ENCODE peak calls at places on chromosomes 1 and 21, in seven cellular contexts. One of them, this sample, is unnamed.

GRCh38 chr1:41315482-41315823 is 45.8 kb upstream of the FOXO6 start:
- DNase-seq in NAMALWA: no peak
- DNase-seq in SW480: no peak
- DNase-seq in activated T-helper 1 cell treated with Interleukin-2 at 50 U/mL for 16 hours: no peak
- DNase-seq in T-helper 2 cell: no peak
- DNase-seq in stimulated activated CD4-positive, alpha-beta T cell treated with anti-CD3 and anti-CD28 coated beads, TNF-alpha, amount 100 ng/mL, for 24 hours: no peak
- DNase-seq in Daoy: no peak
- DNase-seq in this sample: no peak

GRCh38 chr21:44533121-44533890 is 6.7 kb downstream of the KRTAP10-1 start:
- DNase-seq in activated T-helper 1 cell treated with Interleukin-2 at 50 U/mL for 16 hours: no peak
- DNase-seq in stimulated activated CD4-positive, alpha-beta T cell treated with anti-CD3 and anti-CD28 coated beads, TNF-alpha, amount 100 ng/mL, for 24 hours: no peak
- DNase-seq in Daoy: no peak
- DNase-seq in T-helper 2 cell: no peak
- DNase-seq in NAMALWA: no peak
- DNase-seq in SW480: no peak
- DNase-seq in this sample: no peak

GRCh38 chr1:202711949-202712635 is 1.8 kb upstream of the SYT2 start:
- DNase-seq in T-helper 2 cell: no peak
- DNase-seq in stimulated activated CD4-positive, alpha-beta T cell treated with anti-CD3 and anti-CD28 coated beads, TNF-alpha, amount 100 ng/mL, for 24 hours: no peak
- DNase-seq in NAMALWA: no peak
- DNase-seq in Daoy: no peak
- DNase-seq in SW480: no peak
- DNase-seq in activated T-helper 1 cell treated with Interleukin-2 at 50 U/mL for 16 hours: no peak
- DNase-seq in this sample: no peak

GRCh38 chr1:235873045-235873444 is 6.3 kb upstream of the LYST start:
- DNase-seq in SW480: no peak
- DNase-seq in NAMALWA: no peak
- DNase-seq in stimulated activated CD4-positive, alpha-beta T cell treated with anti-CD3 and anti-CD28 coated beads, TNF-alpha, amount 100 ng/mL, for 24 hours: no peak
- DNase-seq in activated T-helper 1 cell treated with Interleukin-2 at 50 U/mL for 16 hours: no peak
- DNase-seq in T-helper 2 cell: peak; percentile 56
- DNase-seq in Daoy: no peak
- DNase-seq in this sample: no peak

GRCh38 chr1:231674575-231674974 is 48.0 kb downstream of the DISC1 start:
- DNase-seq in Daoy: no peak
- DNase-seq in T-helper 2 cell: no peak
- DNase-seq in activated T-helper 1 cell treated with Interleukin-2 at 50 U/mL for 16 hours: no peak
- DNase-seq in stimulated activated CD4-positive, alpha-beta T cell treated with anti-CD3 and anti-CD28 coated beads, TNF-alpha, amount 100 ng/mL, for 24 hours: no peak
- DNase-seq in NAMALWA: no peak
- DNase-seq in SW480: no peak
- DNase-seq in this sample: no peak

GRCh38 chr1:173064011-173064410 is 13.3 kb upstream of the TNFSF18 start:
- DNase-seq in stimulated activated CD4-positive, alpha-beta T cell treated with anti-CD3 and anti-CD28 coated beads, TNF-alpha, amount 100 ng/mL, for 24 hours: no peak
- DNase-seq in Daoy: no peak
- DNase-seq in T-helper 2 cell: no peak
- DNase-seq in activated T-helper 1 cell treated with Interleukin-2 at 50 U/mL for 16 hours: no peak
- DNase-seq in NAMALWA: no peak
- DNase-seq in SW480: no peak
- DNase-seq in this sample: no peak

GRCh38 chr1:162755306-162755705 is 35.2 kb upstream of the HSD17B7 start:
- DNase-seq in SW480: no peak
- DNase-seq in Daoy: peak; percentile 19
- DNase-seq in T-helper 2 cell: no peak
- DNase-seq in activated T-helper 1 cell treated with Interleukin-2 at 50 U/mL for 16 hours: no peak
- DNase-seq in NAMALWA: no peak
- DNase-seq in stimulated activated CD4-positive, alpha-beta T cell treated with anti-CD3 and anti-CD28 coated beads, TNF-alpha, amount 100 ng/mL, for 24 hours: no peak
- DNase-seq in this sample: no peak

GRCh38 chr1:44660176-44660575 is 14.1 kb downstream of the TMEM53 start:
- DNase-seq in Daoy: no peak
- DNase-seq in SW480: no peak
- DNase-seq in T-helper 2 cell: no peak
- DNase-seq in activated T-helper 1 cell treated with Interleukin-2 at 50 U/mL for 16 hours: no peak
- DNase-seq in NAMALWA: no peak
- DNase-seq in stimulated activated CD4-positive, alpha-beta T cell treated with anti-CD3 and anti-CD28 coated beads, TNF-alpha, amount 100 ng/mL, for 24 hours: no peak
- DNase-seq in this sample: peak; percentile 41

GRCh38 chr1:39653546-39654031 is 14.1 kb upstream of the HEYL start:
- DNase-seq in activated T-helper 1 cell treated with Interleukin-2 at 50 U/mL for 16 hours: peak; percentile 53
- DNase-seq in SW480: peak; percentile 72
- DNase-seq in Daoy: peak; percentile 76
- DNase-seq in stimulated activated CD4-positive, alpha-beta T cell treated with anti-CD3 and anti-CD28 coated beads, TNF-alpha, amount 100 ng/mL, for 24 hours: peak; percentile 58
- DNase-seq in T-helper 2 cell: peak; percentile 42
- DNase-seq in NAMALWA: peak; percentile 86
- DNase-seq in this sample: peak; percentile 63

GRCh38 chr1:230272557-230272956 is 153.6 kb downstream of the PGBD5 start:
- DNase-seq in SW480: no peak
- DNase-seq in T-helper 2 cell: no peak
- DNase-seq in stimulated activated CD4-positive, alpha-beta T cell treated with anti-CD3 and anti-CD28 coated beads, TNF-alpha, amount 100 ng/mL, for 24 hours: no peak
- DNase-seq in activated T-helper 1 cell treated with Interleukin-2 at 50 U/mL for 16 hours: no peak
- DNase-seq in NAMALWA: no peak
- DNase-seq in Daoy: no peak
- DNase-seq in this sample: no peak

GRCh38 chr1:80367058-80367457 is 1360.5 kb upstream of the ADGRL4 start:
- DNase-seq in NAMALWA: no peak
- DNase-seq in SW480: no peak
- DNase-seq in T-helper 2 cell: no peak
- DNase-seq in stimulated activated CD4-positive, alpha-beta T cell treated with anti-CD3 and anti-CD28 coated beads, TNF-alpha, amount 100 ng/mL, for 24 hours: no peak
- DNase-seq in Daoy: no peak
- DNase-seq in activated T-helper 1 cell treated with Interleukin-2 at 50 U/mL for 16 hours: no peak
- DNase-seq in this sample: no peak

GRCh38 chr1:192311281-192311680 is 5.5 kb upstream of the RGS21 start:
- DNase-seq in Daoy: no peak
- DNase-seq in activated T-helper 1 cell treated with Interleukin-2 at 50 U/mL for 16 hours: no peak
- DNase-seq in stimulated activated CD4-positive, alpha-beta T cell treated with anti-CD3 and anti-CD28 coated beads, TNF-alpha, amount 100 ng/mL, for 24 hours: no peak
- DNase-seq in T-helper 2 cell: no peak
- DNase-seq in SW480: no peak
- DNase-seq in NAMALWA: peak; percentile 32
- DNase-seq in this sample: no peak

GRCh38 chr1:15386128-15386824 is 23.4 kb upstream of the EFHD2 start:
- DNase-seq in Daoy: no peak
- DNase-seq in activated T-helper 1 cell treated with Interleukin-2 at 50 U/mL for 16 hours: no peak
- DNase-seq in T-helper 2 cell: no peak
- DNase-seq in SW480: no peak
- DNase-seq in stimulated activated CD4-positive, alpha-beta T cell treated with anti-CD3 and anti-CD28 coated beads, TNF-alpha, amount 100 ng/mL, for 24 hours: no peak
- DNase-seq in NAMALWA: no peak
- DNase-seq in this sample: no peak

GRCh38 chr1:59214764-59215208 is 82.1 kb upstream of the FGGY start:
- DNase-seq in activated T-helper 1 cell treated with Interleukin-2 at 50 U/mL for 16 hours: no peak
- DNase-seq in Daoy: peak; percentile 68
- DNase-seq in T-helper 2 cell: no peak
- DNase-seq in SW480: peak; percentile 11
- DNase-seq in NAMALWA: no peak
- DNase-seq in stimulated activated CD4-positive, alpha-beta T cell treated with anti-CD3 and anti-CD28 coated beads, TNF-alpha, amount 100 ng/mL, for 24 hours: no peak
- DNase-seq in this sample: no peak

GRCh38 chr1:89905391-89906058 is 84.7 kb downstream of the LRRC8D start:
- DNase-seq in Daoy: no peak
- DNase-seq in activated T-helper 1 cell treated with Interleukin-2 at 50 U/mL for 16 hours: no peak
- DNase-seq in NAMALWA: no peak
- DNase-seq in SW480: no peak
- DNase-seq in T-helper 2 cell: no peak
- DNase-seq in stimulated activated CD4-positive, alpha-beta T cell treated with anti-CD3 and anti-CD28 coated beads, TNF-alpha, amount 100 ng/mL, for 24 hours: no peak
- DNase-seq in this sample: no peak

GRCh38 chr1:226223786-226224244 is 351 bp downstream of the MIXL1 start:
- DNase-seq in Daoy: peak; percentile 17
- DNase-seq in activated T-helper 1 cell treated with Interleukin-2 at 50 U/mL for 16 hours: no peak
- DNase-seq in NAMALWA: peak; percentile 43
- DNase-seq in stimulated activated CD4-positive, alpha-beta T cell treated with anti-CD3 and anti-CD28 coated beads, TNF-alpha, amount 100 ng/mL, for 24 hours: no peak
- DNase-seq in T-helper 2 cell: no peak
- DNase-seq in SW480: peak; percentile 30
- DNase-seq in this sample: peak; percentile 55

GRCh38 chr21:36994501-36995189 is 11.9 kb upstream of the RIPPLY3 start:
- DNase-seq in stimulated activated CD4-positive, alpha-beta T cell treated with anti-CD3 and anti-CD28 coated beads, TNF-alpha, amount 100 ng/mL, for 24 hours: no peak
- DNase-seq in Daoy: no peak
- DNase-seq in NAMALWA: no peak
- DNase-seq in T-helper 2 cell: peak; percentile 21
- DNase-seq in SW480: no peak
- DNase-seq in activated T-helper 1 cell treated with Interleukin-2 at 50 U/mL for 16 hours: no peak
- DNase-seq in this sample: peak; percentile 18

GRCh38 chr1:47478090-47478489 is 40.2 kb downstream of the FOXD2 start:
- DNase-seq in T-helper 2 cell: no peak
- DNase-seq in activated T-helper 1 cell treated with Interleukin-2 at 50 U/mL for 16 hours: no peak
- DNase-seq in SW480: peak; percentile 5
- DNase-seq in Daoy: no peak
- DNase-seq in NAMALWA: no peak
- DNase-seq in stimulated activated CD4-positive, alpha-beta T cell treated with anti-CD3 and anti-CD28 coated beads, TNF-alpha, amount 100 ng/mL, for 24 hours: no peak
- DNase-seq in this sample: peak; percentile 49

GRCh38 chr1:228368801-228369607 is 37.6 kb downstream of the TRIM11 start:
- DNase-seq in T-helper 2 cell: no peak
- DNase-seq in SW480: no peak
- DNase-seq in activated T-helper 1 cell treated with Interleukin-2 at 50 U/mL for 16 hours: no peak
- DNase-seq in stimulated activated CD4-positive, alpha-beta T cell treated with anti-CD3 and anti-CD28 coated beads, TNF-alpha, amount 100 ng/mL, for 24 hours: no peak
- DNase-seq in Daoy: no peak
- DNase-seq in NAMALWA: no peak
- DNase-seq in this sample: no peak

GRCh38 chr21:31911138-31911907 is 38.5 kb downstream of the HUNK start:
- DNase-seq in activated T-helper 1 cell treated with Interleukin-2 at 50 U/mL for 16 hours: no peak
- DNase-seq in T-helper 2 cell: no peak
- DNase-seq in Daoy: peak; percentile 96
- DNase-seq in SW480: no peak
- DNase-seq in NAMALWA: no peak
- DNase-seq in stimulated activated CD4-positive, alpha-beta T cell treated with anti-CD3 and anti-CD28 coated beads, TNF-alpha, amount 100 ng/mL, for 24 hours: no peak
- DNase-seq in this sample: no peak

GRCh38 chr1:11842154-11843041 is 5.2 kb downstream of the NPPA start:
- DNase-seq in Daoy: no peak
- DNase-seq in SW480: no peak
- DNase-seq in activated T-helper 1 cell treated with Interleukin-2 at 50 U/mL for 16 hours: no peak
- DNase-seq in stimulated activated CD4-positive, alpha-beta T cell treated with anti-CD3 and anti-CD28 coated beads, TNF-alpha, amount 100 ng/mL, for 24 hours: no peak
- DNase-seq in T-helper 2 cell: no peak
- DNase-seq in NAMALWA: peak; percentile 95
- DNase-seq in this sample: no peak

GRCh38 chr1:38403667-38404066 is 357.1 kb upstream of the POU3F1 start:
- DNase-seq in NAMALWA: peak; percentile 2
- DNase-seq in SW480: no peak
- DNase-seq in activated T-helper 1 cell treated with Interleukin-2 at 50 U/mL for 16 hours: no peak
- DNase-seq in Daoy: no peak
- DNase-seq in stimulated activated CD4-positive, alpha-beta T cell treated with anti-CD3 and anti-CD28 coated beads, TNF-alpha, amount 100 ng/mL, for 24 hours: no peak
- DNase-seq in T-helper 2 cell: no peak
- DNase-seq in this sample: no peak

GRCh38 chr1:153611024-153611352 is 1.9 kb downstream of the S100A16 start:
- DNase-seq in stimulated activated CD4-positive, alpha-beta T cell treated with anti-CD3 and anti-CD28 coated beads, TNF-alpha, amount 100 ng/mL, for 24 hours: no peak
- DNase-seq in NAMALWA: no peak
- DNase-seq in Daoy: peak; percentile 37
- DNase-seq in SW480: peak; percentile 79
- DNase-seq in T-helper 2 cell: no peak
- DNase-seq in activated T-helper 1 cell treated with Interleukin-2 at 50 U/mL for 16 hours: no peak
- DNase-seq in this sample: peak; percentile 30

GRCh38 chr1:185567006-185567405 is 167.2 kb upstream of the HMCN1 start:
- DNase-seq in NAMALWA: peak; percentile 89
- DNase-seq in T-helper 2 cell: peak; percentile 84
- DNase-seq in activated T-helper 1 cell treated with Interleukin-2 at 50 U/mL for 16 hours: no peak
- DNase-seq in Daoy: peak; percentile 72
- DNase-seq in stimulated activated CD4-positive, alpha-beta T cell treated with anti-CD3 and anti-CD28 coated beads, TNF-alpha, amount 100 ng/mL, for 24 hours: no peak
- DNase-seq in SW480: peak; percentile 87
- DNase-seq in this sample: peak; percentile 86

GRCh38 chr21:43866233-43866632 is 1.2 kb downstream of the AGPAT3 start:
- DNase-seq in SW480: peak; percentile 50
- DNase-seq in NAMALWA: peak; percentile 61
- DNase-seq in stimulated activated CD4-positive, alpha-beta T cell treated with anti-CD3 and anti-CD28 coated beads, TNF-alpha, amount 100 ng/mL, for 24 hours: peak; percentile 39
- DNase-seq in T-helper 2 cell: peak; percentile 27
- DNase-seq in Daoy: peak; percentile 51
- DNase-seq in activated T-helper 1 cell treated with Interleukin-2 at 50 U/mL for 16 hours: no peak
- DNase-seq in this sample: peak; percentile 43

GRCh38 chr1:183580281-183580682 is 10.0 kb downstream of the NCF2 start:
- DNase-seq in T-helper 2 cell: no peak
- DNase-seq in NAMALWA: peak; percentile 50
- DNase-seq in activated T-helper 1 cell treated with Interleukin-2 at 50 U/mL for 16 hours: no peak
- DNase-seq in stimulated activated CD4-positive, alpha-beta T cell treated with anti-CD3 and anti-CD28 coated beads, TNF-alpha, amount 100 ng/mL, for 24 hours: no peak
- DNase-seq in Daoy: peak; percentile 44
- DNase-seq in SW480: peak; percentile 74
- DNase-seq in this sample: no peak

GRCh38 chr1:64965239-64966157 is 851 bp downstream of the JAK1 start:
- DNase-seq in SW480: peak; percentile 59
- DNase-seq in stimulated activated CD4-positive, alpha-beta T cell treated with anti-CD3 and anti-CD28 coated beads, TNF-alpha, amount 100 ng/mL, for 24 hours: peak; percentile 20
- DNase-seq in Daoy: peak; percentile 71
- DNase-seq in NAMALWA: peak; percentile 83
- DNase-seq in activated T-helper 1 cell treated with Interleukin-2 at 50 U/mL for 16 hours: peak; percentile 70
- DNase-seq in T-helper 2 cell: peak; percentile 83
- DNase-seq in this sample: peak; percentile 54

GRCh38 chr1:31548518-31548898 is 27.8 kb upstream of the TINAGL1 start:
- DNase-seq in stimulated activated CD4-positive, alpha-beta T cell treated with anti-CD3 and anti-CD28 coated beads, TNF-alpha, amount 100 ng/mL, for 24 hours: no peak
- DNase-seq in activated T-helper 1 cell treated with Interleukin-2 at 50 U/mL for 16 hours: no peak
- DNase-seq in Daoy: peak; percentile 68
- DNase-seq in NAMALWA: no peak
- DNase-seq in SW480: peak; percentile 94
- DNase-seq in T-helper 2 cell: no peak
- DNase-seq in this sample: peak; percentile 56

GRCh38 chr1:230262867-230263572 is 163.1 kb downstream of the PGBD5 start:
- DNase-seq in T-helper 2 cell: no peak
- DNase-seq in activated T-helper 1 cell treated with Interleukin-2 at 50 U/mL for 16 hours: no peak
- DNase-seq in NAMALWA: no peak
- DNase-seq in SW480: no peak
- DNase-seq in stimulated activated CD4-positive, alpha-beta T cell treated with anti-CD3 and anti-CD28 coated beads, TNF-alpha, amount 100 ng/mL, for 24 hours: no peak
- DNase-seq in Daoy: no peak
- DNase-seq in this sample: no peak

GRCh38 chr1:115134850-115135484 is 45.7 kb upstream of the TSPAN2 start:
- DNase-seq in activated T-helper 1 cell treated with Interleukin-2 at 50 U/mL for 16 hours: no peak
- DNase-seq in Daoy: peak; percentile 93
- DNase-seq in NAMALWA: no peak
- DNase-seq in T-helper 2 cell: no peak
- DNase-seq in SW480: peak; percentile 51
- DNase-seq in stimulated activated CD4-positive, alpha-beta T cell treated with anti-CD3 and anti-CD28 coated beads, TNF-alpha, amount 100 ng/mL, for 24 hours: no peak
- DNase-seq in this sample: no peak